ENCODE peak calls at places on chromosome 5, in nine cellular contexts. One of them, this sample, is unnamed.
A peak's percentile ranks its signal among the peaks of the same experiment; 100 is the strongest.

GRCh38 chr5:67238191-67238590 is 41.6 kb upstream of the CD180 start:
- DNase-seq in right atrium auricular region: no peak
- DNase-seq in lung: no peak
- DNase-seq in stimulated activated CD8-positive, alpha-beta memory T cell treated with anti-CD3 and anti-CD28 coated beads, Interleukin-2, amount 100 ng/mL, for 48 hours: no peak
- DNase-seq in Right ventricle myocardium inferior: no peak
- DNase-seq in kidney: no peak
- DNase-seq in ELF-1: no peak
- DNase-seq in left ventricle myocardium superior: no peak
- DNase-seq in body of pancreas: no peak
- DNase-seq in this sample: no peak

GRCh38 chr5:59798862-59799667 is 94.5 kb downstream of the PDE4D start:
- DNase-seq in right atrium auricular region: no peak
- DNase-seq in lung: no peak
- DNase-seq in stimulated activated CD8-positive, alpha-beta memory T cell treated with anti-CD3 and anti-CD28 coated beads, Interleukin-2, amount 100 ng/mL, for 48 hours: no peak
- DNase-seq in Right ventricle myocardium inferior: no peak
- DNase-seq in kidney: no peak
- DNase-seq in ELF-1: no peak
- DNase-seq in left ventricle myocardium superior: no peak
- DNase-seq in body of pancreas: no peak
- DNase-seq in this sample: no peak

GRCh38 chr5:6837519-6838110 is 124.4 kb downstream of the TENT4A start:
- DNase-seq in right atrium auricular region: no peak
- DNase-seq in lung: no peak
- DNase-seq in stimulated activated CD8-positive, alpha-beta memory T cell treated with anti-CD3 and anti-CD28 coated beads, Interleukin-2, amount 100 ng/mL, for 48 hours: peak; percentile 17
- DNase-seq in Right ventricle myocardium inferior: no peak
- DNase-seq in kidney: no peak
- DNase-seq in ELF-1: peak; percentile 51
- DNase-seq in left ventricle myocardium superior: no peak
- DNase-seq in body of pancreas: no peak
- DNase-seq in this sample: no peak

GRCh38 chr5:21802869-21803490 is 1050.2 kb downstream of the CDH12 start:
- DNase-seq in right atrium auricular region: no peak
- DNase-seq in lung: no peak
- DNase-seq in stimulated activated CD8-positive, alpha-beta memory T cell treated with anti-CD3 and anti-CD28 coated beads, Interleukin-2, amount 100 ng/mL, for 48 hours: no peak
- DNase-seq in Right ventricle myocardium inferior: no peak
- DNase-seq in kidney: no peak
- DNase-seq in ELF-1: no peak
- DNase-seq in left ventricle myocardium superior: no peak
- DNase-seq in body of pancreas: no peak
- DNase-seq in this sample: no peak

GRCh38 chr5:66608501-66608900 is 12.3 kb downstream of the MAST4 start:
- DNase-seq in right atrium auricular region: no peak
- DNase-seq in lung: no peak
- DNase-seq in stimulated activated CD8-positive, alpha-beta memory T cell treated with anti-CD3 and anti-CD28 coated beads, Interleukin-2, amount 100 ng/mL, for 48 hours: no peak
- DNase-seq in Right ventricle myocardium inferior: no peak
- DNase-seq in kidney: no peak
- DNase-seq in ELF-1: no peak
- DNase-seq in left ventricle myocardium superior: no peak
- DNase-seq in body of pancreas: no peak
- DNase-seq in this sample: no peak

GRCh38 chr5:64767959-64768357 is 533 bp downstream of the SREK1IP1 start:
- DNase-seq in right atrium auricular region: no peak
- DNase-seq in lung: no peak
- DNase-seq in stimulated activated CD8-positive, alpha-beta memory T cell treated with anti-CD3 and anti-CD28 coated beads, Interleukin-2, amount 100 ng/mL, for 48 hours: no peak
- DNase-seq in Right ventricle myocardium inferior: no peak
- DNase-seq in kidney: no peak
- DNase-seq in ELF-1: no peak
- DNase-seq in left ventricle myocardium superior: peak; percentile 27
- DNase-seq in body of pancreas: no peak
- DNase-seq in this sample: no peak

GRCh38 chr5:168987540-168988300 is 313.2 kb downstream of the SLIT3 start:
- DNase-seq in right atrium auricular region: peak; percentile 82
- DNase-seq in lung: peak; percentile 70
- DNase-seq in stimulated activated CD8-positive, alpha-beta memory T cell treated with anti-CD3 and anti-CD28 coated beads, Interleukin-2, amount 100 ng/mL, for 48 hours: peak; percentile 32
- DNase-seq in Right ventricle myocardium inferior: peak; percentile 81
- DNase-seq in kidney: no peak
- DNase-seq in ELF-1: peak; percentile 64
- DNase-seq in left ventricle myocardium superior: peak; percentile 80
- DNase-seq in body of pancreas: peak; percentile 75
- DNase-seq in this sample: peak; percentile 33

GRCh38 chr5:79448336-79448735 is 65.6 kb downstream of the HOMER1 start:
- DNase-seq in right atrium auricular region: no peak
- DNase-seq in lung: no peak
- DNase-seq in stimulated activated CD8-positive, alpha-beta memory T cell treated with anti-CD3 and anti-CD28 coated beads, Interleukin-2, amount 100 ng/mL, for 48 hours: no peak
- DNase-seq in Right ventricle myocardium inferior: no peak
- DNase-seq in kidney: no peak
- DNase-seq in ELF-1: no peak
- DNase-seq in left ventricle myocardium superior: no peak
- DNase-seq in body of pancreas: no peak
- DNase-seq in this sample: no peak

GRCh38 chr5:150778103-150778516 is 447 bp upstream of the SMIM3 start:
- DNase-seq in right atrium auricular region: no peak
- DNase-seq in lung: no peak
- DNase-seq in stimulated activated CD8-positive, alpha-beta memory T cell treated with anti-CD3 and anti-CD28 coated beads, Interleukin-2, amount 100 ng/mL, for 48 hours: no peak
- DNase-seq in Right ventricle myocardium inferior: no peak
- DNase-seq in kidney: no peak
- DNase-seq in ELF-1: no peak
- DNase-seq in left ventricle myocardium superior: no peak
- DNase-seq in body of pancreas: peak; percentile 78
- DNase-seq in this sample: no peak

GRCh38 chr5:173201636-173202265 is 33.3 kb downstream of the NKX2-5 start:
- DNase-seq in right atrium auricular region: no peak
- DNase-seq in lung: no peak
- DNase-seq in stimulated activated CD8-positive, alpha-beta memory T cell treated with anti-CD3 and anti-CD28 coated beads, Interleukin-2, amount 100 ng/mL, for 48 hours: no peak
- DNase-seq in Right ventricle myocardium inferior: no peak
- DNase-seq in kidney: no peak
- DNase-seq in ELF-1: peak; percentile 22
- DNase-seq in left ventricle myocardium superior: no peak
- DNase-seq in body of pancreas: no peak
- DNase-seq in this sample: peak; percentile 16

GRCh38 chr5:58628626-58629025 is 45.8 kb downstream of the RAB3C start:
- DNase-seq in right atrium auricular region: no peak
- DNase-seq in lung: no peak
- DNase-seq in stimulated activated CD8-positive, alpha-beta memory T cell treated with anti-CD3 and anti-CD28 coated beads, Interleukin-2, amount 100 ng/mL, for 48 hours: no peak
- DNase-seq in Right ventricle myocardium inferior: no peak
- DNase-seq in kidney: no peak
- DNase-seq in ELF-1: no peak
- DNase-seq in left ventricle myocardium superior: no peak
- DNase-seq in body of pancreas: no peak
- DNase-seq in this sample: no peak

GRCh38 chr5:54905246-54905770 is 80.1 kb downstream of the ESM1 start:
- DNase-seq in right atrium auricular region: no peak
- DNase-seq in lung: no peak
- DNase-seq in stimulated activated CD8-positive, alpha-beta memory T cell treated with anti-CD3 and anti-CD28 coated beads, Interleukin-2, amount 100 ng/mL, for 48 hours: no peak
- DNase-seq in Right ventricle myocardium inferior: no peak
- DNase-seq in kidney: no peak
- DNase-seq in ELF-1: no peak
- DNase-seq in left ventricle myocardium superior: no peak
- DNase-seq in body of pancreas: no peak
- DNase-seq in this sample: no peak

GRCh38 chr5:88683506-88684135 is 199.4 kb downstream of the MEF2C start:
- DNase-seq in right atrium auricular region: no peak
- DNase-seq in lung: no peak
- DNase-seq in stimulated activated CD8-positive, alpha-beta memory T cell treated with anti-CD3 and anti-CD28 coated beads, Interleukin-2, amount 100 ng/mL, for 48 hours: no peak
- DNase-seq in Right ventricle myocardium inferior: no peak
- DNase-seq in kidney: no peak
- DNase-seq in ELF-1: peak; percentile 87
- DNase-seq in left ventricle myocardium superior: no peak
- DNase-seq in body of pancreas: no peak
- DNase-seq in this sample: no peak

GRCh38 chr5:154517181-154517580 is 39.2 kb upstream of the HAND1 start:
- DNase-seq in right atrium auricular region: no peak
- DNase-seq in lung: no peak
- DNase-seq in stimulated activated CD8-positive, alpha-beta memory T cell treated with anti-CD3 and anti-CD28 coated beads, Interleukin-2, amount 100 ng/mL, for 48 hours: no peak
- DNase-seq in Right ventricle myocardium inferior: no peak
- DNase-seq in kidney: no peak
- DNase-seq in ELF-1: peak; percentile 95
- DNase-seq in left ventricle myocardium superior: no peak
- DNase-seq in body of pancreas: no peak
- DNase-seq in this sample: no peak

GRCh38 chr5:22988937-22989336 is 135.8 kb upstream of the CDH12 start:
- DNase-seq in right atrium auricular region: no peak
- DNase-seq in lung: no peak
- DNase-seq in stimulated activated CD8-positive, alpha-beta memory T cell treated with anti-CD3 and anti-CD28 coated beads, Interleukin-2, amount 100 ng/mL, for 48 hours: no peak
- DNase-seq in Right ventricle myocardium inferior: no peak
- DNase-seq in kidney: no peak
- DNase-seq in ELF-1: no peak
- DNase-seq in left ventricle myocardium superior: no peak
- DNase-seq in body of pancreas: no peak
- DNase-seq in this sample: no peak

GRCh38 chr5:38533286-38534121 is 22.9 kb downstream of the LIFR start:
- DNase-seq in right atrium auricular region: no peak
- DNase-seq in lung: no peak
- DNase-seq in stimulated activated CD8-positive, alpha-beta memory T cell treated with anti-CD3 and anti-CD28 coated beads, Interleukin-2, amount 100 ng/mL, for 48 hours: no peak
- DNase-seq in Right ventricle myocardium inferior: no peak
- DNase-seq in kidney: no peak
- DNase-seq in ELF-1: no peak
- DNase-seq in left ventricle myocardium superior: no peak
- DNase-seq in body of pancreas: no peak
- DNase-seq in this sample: no peak

GRCh38 chr5:16935271-16936149 is 578 bp downstream of the MYO10 start:
- DNase-seq in right atrium auricular region: peak; percentile 60
- DNase-seq in lung: peak; percentile 56
- DNase-seq in stimulated activated CD8-positive, alpha-beta memory T cell treated with anti-CD3 and anti-CD28 coated beads, Interleukin-2, amount 100 ng/mL, for 48 hours: peak; percentile 4
- DNase-seq in Right ventricle myocardium inferior: peak; percentile 76
- DNase-seq in kidney: peak; percentile 91
- DNase-seq in ELF-1: peak; percentile 56
- DNase-seq in left ventricle myocardium superior: peak; percentile 39
- DNase-seq in body of pancreas: peak; percentile 67
- DNase-seq in this sample: no peak

GRCh38 chr5:116564756-116565593 is 9.6 kb downstream of the SEMA6A start:
- DNase-seq in right atrium auricular region: no peak
- DNase-seq in lung: no peak
- DNase-seq in stimulated activated CD8-positive, alpha-beta memory T cell treated with anti-CD3 and anti-CD28 coated beads, Interleukin-2, amount 100 ng/mL, for 48 hours: no peak
- DNase-seq in Right ventricle myocardium inferior: no peak
- DNase-seq in kidney: no peak
- DNase-seq in ELF-1: no peak
- DNase-seq in left ventricle myocardium superior: no peak
- DNase-seq in body of pancreas: no peak
- DNase-seq in this sample: no peak

GRCh38 chr5:149946118-149946517 is 1.5 kb upstream of the PDE6A start:
- DNase-seq in right atrium auricular region: no peak
- DNase-seq in lung: no peak
- DNase-seq in stimulated activated CD8-positive, alpha-beta memory T cell treated with anti-CD3 and anti-CD28 coated beads, Interleukin-2, amount 100 ng/mL, for 48 hours: no peak
- DNase-seq in Right ventricle myocardium inferior: no peak
- DNase-seq in kidney: no peak
- DNase-seq in ELF-1: no peak
- DNase-seq in left ventricle myocardium superior: no peak
- DNase-seq in body of pancreas: no peak
- DNase-seq in this sample: no peak

This sample was measured in AG04450.